ENCODE peak calls at places on chromosomes 13 and 19, in four cellular contexts. One of them, this sample, is unnamed.

GRCh38 chr13:112747256-112747655 is 57.4 kb downstream of the ATP11A start:
- DNase-seq in GM12878: no peak
- DNase-seq in neural progenitor cell: no peak
- DNase-seq in fibroblast of lung: no peak
- DNase-seq in this sample: no peak

GRCh38 chr19:18109731-18110671 is 12.4 kb downstream of the MAST3 start:
- DNase-seq in GM12878: no peak
- DNase-seq in fibroblast of lung: no peak
- DNase-seq in neural progenitor cell: peak; percentile 76
- DNase-seq in this sample: peak; percentile 66

GRCh38 chr19:1287622-1288527 is 2.2 kb downstream of the EFNA2 start:
- DNase-seq in neural progenitor cell: peak; percentile 36
- DNase-seq in GM12878: no peak
- DNase-seq in fibroblast of lung: no peak
- DNase-seq in this sample: no peak

GRCh38 chr13:33435207-33435606 is 149.7 kb upstream of the STARD13 start:
- DNase-seq in fibroblast of lung: no peak
- DNase-seq in neural progenitor cell: no peak
- DNase-seq in GM12878: no peak
- DNase-seq in this sample: no peak

GRCh38 chr19:46955114-46955812 is 64.4 kb upstream of the NPAS1 start:
- DNase-seq in GM12878: no peak
- DNase-seq in neural progenitor cell: no peak
- DNase-seq in fibroblast of lung: no peak
- DNase-seq in this sample: peak; percentile 58

GRCh38 chr13:109145631-109146030 is 516.2 kb downstream of the MYO16 start:
- DNase-seq in neural progenitor cell: peak; percentile 70
- DNase-seq in GM12878: no peak
- DNase-seq in fibroblast of lung: peak; percentile 82
- DNase-seq in this sample: peak; percentile 37

GRCh38 chr13:25169951-25170553 is 2.0 kb downstream of the AMER2 start:
- DNase-seq in fibroblast of lung: no peak
- DNase-seq in GM12878: no peak
- DNase-seq in neural progenitor cell: no peak
- DNase-seq in this sample: no peak

GRCh38 chr13:47991859-47992258 is 9.2 kb downstream of the SUCLA2 start:
- DNase-seq in fibroblast of lung: no peak
- DNase-seq in GM12878: no peak
- DNase-seq in neural progenitor cell: no peak
- DNase-seq in this sample: no peak

GRCh38 chr13:33611016-33611805 is 206.7 kb upstream of the RFC3 start:
- DNase-seq in fibroblast of lung: peak; percentile 88
- DNase-seq in GM12878: no peak
- DNase-seq in neural progenitor cell: peak; percentile 81
- DNase-seq in this sample: no peak

GRCh38 chr19:35995655-35995993 is 636 bp downstream of the SDHAF1 start:
- DNase-seq in GM12878: no peak
- DNase-seq in fibroblast of lung: peak; percentile 11
- DNase-seq in neural progenitor cell: peak; percentile 80
- DNase-seq in this sample: no peak

GRCh38 chr19:406999-407491 is 1.9 kb downstream of the C2CD4C start:
- DNase-seq in fibroblast of lung: no peak
- DNase-seq in GM12878: no peak
- DNase-seq in neural progenitor cell: no peak
- DNase-seq in this sample: no peak

GRCh38 chr13:23684647-23685046 is 114.4 kb downstream of the TNFRSF19 start:
- DNase-seq in neural progenitor cell: no peak
- DNase-seq in fibroblast of lung: no peak
- DNase-seq in GM12878: no peak
- DNase-seq in this sample: no peak

GRCh38 chr13:23683084-23683483 is 112.9 kb downstream of the TNFRSF19 start:
- DNase-seq in GM12878: no peak
- DNase-seq in fibroblast of lung: no peak
- DNase-seq in neural progenitor cell: no peak
- DNase-seq in this sample: no peak

GRCh38 chr13:23686948-23687347 is 116.7 kb downstream of the TNFRSF19 start:
- DNase-seq in neural progenitor cell: no peak
- DNase-seq in fibroblast of lung: peak; percentile 32
- DNase-seq in GM12878: no peak
- DNase-seq in this sample: no peak

GRCh38 chr13:23688336-23688735 is 118.1 kb downstream of the TNFRSF19 start:
- DNase-seq in fibroblast of lung: no peak
- DNase-seq in GM12878: no peak
- DNase-seq in neural progenitor cell: no peak
- DNase-seq in this sample: no peak

DNA sequence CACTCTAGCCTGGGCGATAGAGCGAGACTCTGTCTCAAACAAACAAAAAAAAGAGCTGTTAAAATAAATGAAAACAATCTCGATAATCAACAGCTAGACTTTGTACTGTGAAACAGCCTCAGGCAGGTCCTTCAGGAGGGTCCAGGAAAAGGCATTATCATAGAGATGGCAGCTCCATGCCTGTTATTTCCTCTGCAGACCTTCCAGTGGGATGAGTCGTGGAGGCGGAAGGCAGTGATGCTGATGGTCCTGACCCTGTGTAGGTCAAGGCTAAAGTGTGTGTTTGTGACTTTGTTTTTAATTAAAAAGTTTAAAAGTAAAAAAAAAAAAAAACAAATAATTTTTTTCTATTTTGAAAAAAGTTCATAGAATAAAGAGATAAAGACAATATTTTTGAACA is 117.4 kb downstream of the TNFRSF19 start:
- DNase-seq in fibroblast of lung: no peak
- DNase-seq in GM12878: no peak
- DNase-seq in neural progenitor cell: no peak
- DNase-seq in this sample: no peak
- TF ChIP-seq EZH2 in fibroblast of lung: no peak
- TF ChIP-seq EZH2 in GM12878: no peak
- TF ChIP-seq EZH2 in neural progenitor cell: no peak
- TF ChIP-seq EZH2 in this sample: no peak

GRCh38 chr19:10404888-10405808 is 1.8 kb upstream of the CDC37 start:
- DNase-seq in GM12878: no peak
- DNase-seq in neural progenitor cell: peak; percentile 37
- DNase-seq in fibroblast of lung: no peak
- DNase-seq in this sample: no peak
- TF ChIP-seq EZH2 in GM12878: no peak
- TF ChIP-seq EZH2 in neural progenitor cell: no peak
- TF ChIP-seq EZH2 in fibroblast of lung: peak; percentile 50
- TF ChIP-seq EZH2 in this sample: no peak

DNA sequence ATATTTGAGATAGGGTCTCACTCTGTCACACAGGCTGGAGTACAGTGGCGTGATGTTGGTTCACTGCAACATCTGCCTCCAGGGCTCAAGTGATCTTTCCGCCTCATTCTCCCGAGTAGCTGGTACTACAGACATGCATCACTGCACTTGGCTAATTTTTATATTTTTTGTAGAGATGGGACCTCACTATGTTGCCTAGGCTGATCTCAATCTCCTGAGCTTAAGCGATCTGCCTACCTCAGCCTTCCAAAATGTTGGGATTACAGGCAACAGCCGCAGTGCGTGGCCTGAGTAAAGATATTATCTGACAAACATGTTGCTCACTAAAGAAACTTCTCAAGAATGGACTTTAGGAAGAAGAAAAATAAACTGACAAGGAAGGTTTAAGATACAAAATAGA is 125.4 kb upstream of the ABCC4 start:
- DNase-seq in fibroblast of lung: no peak
- DNase-seq in neural progenitor cell: no peak
- DNase-seq in GM12878: no peak
- DNase-seq in this sample: no peak
- TF ChIP-seq EZH2 in fibroblast of lung: no peak
- TF ChIP-seq EZH2 in neural progenitor cell: no peak
- TF ChIP-seq EZH2 in GM12878: no peak
- TF ChIP-seq EZH2 in this sample: no peak

DNA sequence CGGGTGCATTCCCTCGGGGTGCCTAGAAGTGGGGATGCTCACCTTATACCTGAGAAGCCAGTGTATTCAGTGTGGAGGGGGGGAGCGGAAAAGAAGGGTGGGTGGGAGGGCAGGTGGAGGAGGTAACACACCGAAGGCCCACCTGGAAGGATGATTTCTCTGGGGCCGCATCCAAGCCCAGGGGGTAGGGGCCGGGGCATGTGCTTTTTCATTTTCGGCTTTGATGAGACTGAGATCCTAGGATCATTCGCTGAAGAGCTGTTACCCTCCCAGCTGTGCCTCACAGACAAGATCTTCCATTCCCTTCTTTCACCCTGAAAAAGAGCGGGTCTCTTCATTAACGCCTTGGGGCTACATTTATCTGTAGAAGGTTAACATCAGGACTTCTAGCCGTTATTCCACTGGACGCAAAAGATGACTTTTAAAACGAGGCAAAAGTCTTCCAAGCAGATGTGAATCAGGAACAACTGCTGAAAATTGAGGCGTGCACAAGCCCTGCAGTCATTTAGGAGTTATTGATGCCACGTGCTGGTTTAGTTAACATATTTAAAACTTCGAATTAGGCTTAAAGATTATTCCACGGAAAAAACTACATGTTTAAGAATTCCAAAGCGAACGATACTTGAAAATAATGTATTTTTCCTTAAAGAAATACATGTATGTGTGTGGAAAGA is 1.1 kb downstream of the LMO7 start:
- DNase-seq in GM12878: no peak
- DNase-seq in neural progenitor cell: no peak
- DNase-seq in fibroblast of lung: peak; percentile 45
- DNase-seq in this sample: no peak
- TF ChIP-seq EZH2 in GM12878: no peak
- TF ChIP-seq EZH2 in neural progenitor cell: peak; percentile 40
- TF ChIP-seq EZH2 in fibroblast of lung: no peak
- TF ChIP-seq EZH2 in this sample: no peak

DNA sequence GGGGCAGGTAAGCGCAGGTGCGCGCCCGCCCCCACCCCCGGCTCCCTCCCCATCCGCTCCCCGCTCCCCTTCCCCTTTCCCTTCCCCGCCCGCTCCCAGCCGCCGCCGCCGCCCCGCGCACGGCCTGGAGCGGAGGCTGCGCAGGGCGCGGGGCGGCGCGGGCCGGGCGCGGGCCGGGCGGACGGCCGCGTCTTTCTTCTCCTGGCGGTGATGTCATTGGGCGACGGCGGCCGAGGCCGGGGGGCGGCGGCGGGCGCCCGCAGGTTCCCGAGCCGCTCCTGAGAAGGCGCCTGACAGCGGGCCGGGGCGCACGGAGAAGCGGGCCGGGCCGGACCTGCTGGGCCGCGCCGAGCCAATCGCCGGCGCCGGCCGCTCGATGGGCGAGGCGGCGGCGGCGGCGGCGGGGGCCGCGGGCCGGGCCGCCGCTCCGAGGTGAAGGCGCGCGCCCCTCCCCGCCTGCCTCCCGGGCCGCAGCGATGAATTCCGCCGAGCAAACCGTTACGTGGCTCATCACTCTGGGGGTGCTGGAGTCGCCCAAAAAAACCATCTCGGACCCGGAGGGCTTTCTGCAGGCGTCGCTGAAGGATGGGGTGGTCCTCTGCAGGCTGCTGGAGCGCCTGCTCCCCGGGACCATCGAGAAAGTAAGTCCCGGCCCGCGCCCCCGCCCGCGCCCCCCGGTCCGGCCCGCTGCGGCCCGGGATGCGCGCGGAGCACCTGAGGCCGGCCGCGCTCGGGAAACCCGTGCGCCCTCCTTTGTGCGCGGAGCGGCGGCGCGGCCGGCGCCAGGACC is at the start of gene ARHGEF7:
- DNase-seq in neural progenitor cell: peak; percentile 79
- DNase-seq in GM12878: no peak
- DNase-seq in fibroblast of lung: no peak
- DNase-seq in this sample: no peak
- TF ChIP-seq EZH2 in neural progenitor cell: no peak
- TF ChIP-seq EZH2 in GM12878: no peak
- TF ChIP-seq EZH2 in fibroblast of lung: peak; percentile 0
- TF ChIP-seq EZH2 in this sample: no peak

GRCh38 chr19:55451522-55452380 is 8.7 kb upstream of the SHISA7 start:
- DNase-seq in fibroblast of lung: no peak
- DNase-seq in GM12878: no peak
- DNase-seq in neural progenitor cell: peak; percentile 72
- DNase-seq in this sample: no peak

GRCh38 chr19:55451163-55451521 is 8.0 kb upstream of the SHISA7 start:
- DNase-seq in GM12878: no peak
- DNase-seq in neural progenitor cell: peak; percentile 54
- DNase-seq in fibroblast of lung: no peak
- DNase-seq in this sample: no peak

GRCh38 chr19:55453861-55454260 is 7.6 kb downstream of the ISOC2 start:
- DNase-seq in fibroblast of lung: no peak
- DNase-seq in neural progenitor cell: no peak
- DNase-seq in GM12878: no peak
- DNase-seq in this sample: no peak

GRCh38 chr19:55454787-55455243 is 6.6 kb downstream of the ISOC2 start:
- DNase-seq in GM12878: no peak
- DNase-seq in fibroblast of lung: peak; percentile 25
- DNase-seq in neural progenitor cell: peak; percentile 71
- DNase-seq in this sample: peak; percentile 54

GRCh38 chr19:55452381-55453325 is 8.8 kb downstream of the ISOC2 start:
- DNase-seq in neural progenitor cell: peak; percentile 94
- DNase-seq in GM12878: no peak
- DNase-seq in fibroblast of lung: peak; percentile 65
- DNase-seq in this sample: no peak
- TF ChIP-seq EZH2 in neural progenitor cell: no peak
- TF ChIP-seq EZH2 in GM12878: no peak
- TF ChIP-seq EZH2 in fibroblast of lung: peak; percentile 98
- TF ChIP-seq EZH2 in this sample: no peak

DNA sequence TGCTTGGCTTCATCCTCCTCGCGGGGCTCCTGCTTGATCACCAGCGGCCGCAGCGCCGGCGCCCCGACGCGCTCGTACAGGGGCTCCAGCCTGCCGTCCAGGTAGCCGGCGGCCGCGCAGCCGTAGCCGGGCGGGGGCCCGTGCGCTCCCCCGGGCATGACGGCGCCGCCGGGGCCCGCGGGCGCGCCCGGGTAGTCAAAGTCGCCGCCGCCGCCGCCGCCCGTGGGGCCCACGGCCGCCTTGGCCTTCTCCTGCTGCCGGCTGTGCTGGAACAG is 497 bp downstream of the CEBPA start:
- DNase-seq in neural progenitor cell: peak; percentile 69
- DNase-seq in fibroblast of lung: no peak
- DNase-seq in GM12878: no peak
- DNase-seq in this sample: no peak
- TF ChIP-seq EZH2 in neural progenitor cell: no peak
- TF ChIP-seq EZH2 in fibroblast of lung: no peak
- TF ChIP-seq EZH2 in GM12878: no peak
- TF ChIP-seq EZH2 in this sample: no peak

DNA sequence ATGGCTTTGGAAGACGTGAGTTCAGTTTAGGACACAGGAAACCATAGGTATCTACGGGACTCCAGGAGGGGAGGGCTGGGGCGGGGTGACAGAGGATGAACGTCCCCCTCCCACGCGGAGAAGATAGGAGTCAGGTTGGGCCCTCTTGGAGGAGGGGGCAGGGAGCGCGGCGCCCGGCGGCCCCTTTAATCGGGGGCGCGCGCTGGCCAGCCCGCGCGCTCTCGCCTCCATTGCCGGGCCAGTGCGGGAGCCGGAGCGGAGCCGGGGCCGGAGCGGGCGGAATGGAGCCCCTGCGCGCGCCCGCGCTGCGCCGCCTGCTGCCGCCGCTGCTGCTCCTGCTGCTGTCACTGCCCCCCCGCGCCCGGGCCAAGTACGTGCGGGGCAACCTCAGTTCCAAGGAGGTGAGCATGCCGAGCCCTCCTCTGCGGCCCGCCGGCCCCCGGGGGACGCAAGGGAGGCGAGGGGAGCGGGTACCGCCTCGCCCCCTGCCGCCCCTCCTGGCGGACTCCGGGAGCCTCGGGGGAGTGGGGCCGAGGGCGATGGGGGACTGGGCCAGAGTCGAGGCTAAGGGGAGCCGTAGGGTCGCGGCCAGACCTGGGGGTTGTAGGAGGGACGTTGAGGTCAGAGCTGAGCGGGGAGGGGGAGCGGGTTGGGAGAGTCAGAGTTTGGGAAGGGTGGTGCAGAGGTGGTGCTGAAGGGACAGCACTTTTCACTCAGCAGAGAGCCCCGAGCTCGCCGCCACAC is at the start of gene TMEM145:
- DNase-seq in GM12878: no peak
- DNase-seq in neural progenitor cell: peak; percentile 84
- DNase-seq in fibroblast of lung: peak; percentile 36
- DNase-seq in this sample: peak; percentile 46
- TF ChIP-seq EZH2 in GM12878: no peak
- TF ChIP-seq EZH2 in neural progenitor cell: no peak
- TF ChIP-seq EZH2 in fibroblast of lung: no peak
- TF ChIP-seq EZH2 in this sample: no peak